ENCODE peak calls at places on chromosomes 13 and 19, in four cellular contexts. N, X, E and I are unnamed samples.

GRCh38 chr19:35116085-35116801 is 620 bp downstream of the FXYD3 start:
- DNase-seq in E (no peak), N (no peak), X (no peak), I (no peak)

GRCh38 chr19:33251076-33251475 is 25.4 kb upstream of the SLC7A10 start:
- DNase-seq in N (no peak), X (no peak), E (no peak), I (no peak)

GRCh38 chr19:18046066-18046718 is 38.2 kb downstream of the ARRDC2 start:
- DNase-seq in E (no peak), N (no peak), X (peak; percentile 31), I (peak; percentile 37)

GRCh38 chr13:35356572-35356971 is 119.9 kb downstream of the MAB21L1 start:
- DNase-seq in E (no peak), X (no peak), N (no peak), I (no peak)

GRCh38 chr13:49615844-49616687 is 12.2 kb upstream of the ARL11 start:
- DNase-seq in X (no peak), N (no peak), E (no peak), I (no peak)

GRCh38 chr13:37869756-37870488 is at the start of gene TRPC4:
- DNase-seq in N (peak; percentile 6), E (no peak), X (peak; percentile 12), I (no peak)

GRCh38 chr19:30664358-30665058 is 292.3 kb downstream of the ZNF536 start:
- DNase-seq in N (no peak), X (peak; percentile 84), E (no peak), I (no peak)

GRCh38 chr19:49896863-49897621 is at the start of gene IL4I1:
- DNase-seq in N (no peak), E (no peak), X (no peak), I (no peak)

GRCh38 chr13:93066187-93066586 is 160.4 kb upstream of the GPC6 start:
- DNase-seq in E (no peak), N (no peak), X (no peak), I (no peak)

GRCh38 chr13:20799726-20800416 is 26.1 kb upstream of the EEF1AKMT1 start:
- DNase-seq in N (no peak), E (no peak), X (no peak), I (no peak)

GRCh38 chr19:38697197-38697596 is 47.1 kb downstream of the CAPN12 start:
- DNase-seq in X (no peak), E (no peak), N (no peak), I (no peak)

GRCh38 chr19:56573914-56574313 is 6.6 kb downstream of the ZNF470 start:
- DNase-seq in N (no peak), X (no peak), E (no peak), I (no peak)

GRCh38 chr19:2270157-2270571 is 11.8 kb downstream of the PEAK3 start:
- DNase-seq in E (no peak), X (no peak), N (peak; percentile 65), I (no peak)

GRCh38 chr19:52231154-52231565 is 38.2 kb upstream of the ZNF766 start:
- DNase-seq in E (no peak), N (no peak), X (no peak), I (no peak)

GRCh38 chr19:23799321-23799720 is 40.6 kb upstream of the ZNF681 start:
- DNase-seq in E (no peak), X (no peak), N (no peak), I (no peak)

GRCh38 chr19:55156202-55157063 is 1.1 kb downstream of the TNNI3 start:
- DNase-seq in X (peak; percentile 64), E (peak; percentile 54), N (peak; percentile 93), I (peak; percentile 89)

GRCh38 chr19:46608581-46609345 is 7.6 kb downstream of the CALM3 start:
- DNase-seq in E (no peak), X (no peak), N (peak; percentile 6), I (no peak)

GRCh38 chr13:38535271-38535670 is 151.6 kb upstream of the FREM2 start:
- DNase-seq in X (no peak), E (no peak), N (no peak), I (no peak)

GRCh38 chr13:89748716-89749115 is 1598.8 kb upstream of the MIR17HG start:
- DNase-seq in E (no peak), N (no peak), X (no peak), I (no peak)

GRCh38 chr13:79662882-79663281 is 181.9 kb downstream of the NDFIP2 start:
- DNase-seq in X (no peak), N (no peak), E (no peak), I (no peak)

GRCh38 chr13:79246575-79246949 is 159.5 kb downstream of the RBM26 start:
- DNase-seq in N (no peak), E (no peak), X (no peak), I (no peak)

GRCh38 chr19:1221141-1221903 is 15.7 kb downstream of the STK11 start:
- DNase-seq in N (no peak), X (peak; percentile 38), E (no peak), I (no peak)

GRCh38 chr13:98507060-98507797 is 69.7 kb downstream of the STK24 start:
- DNase-seq in N (no peak), E (no peak), X (peak; percentile 48), I (no peak)

GRCh38 chr19:41323023-41323422 is 13.1 kb downstream of the CCDC97 start:
- DNase-seq in E (no peak), N (no peak), X (no peak), I (no peak)

GRCh38 chr19:3546119-3546518 is 7.1 kb downstream of the TEKTIP1 start:
- DNase-seq in E (no peak), N (no peak), X (no peak), I (no peak)

GRCh38 chr13:96967248-96967745 is 27.0 kb downstream of the OXGR1 start:
- DNase-seq in E (no peak), N (peak; percentile 54), X (peak; percentile 25), I (peak; percentile 59)

GRCh38 chr13:112616586-112617381 is 28.8 kb upstream of the TUBGCP3 start:
- DNase-seq in N (peak; percentile 57), E (peak; percentile 10), X (peak; percentile 35), I (peak; percentile 55)

GRCh38 chr13:25179810-25180437 is 7.8 kb upstream of the AMER2 start:
- DNase-seq in X (no peak), N (no peak), E (no peak), I (no peak)

GRCh38 chr19:16363133-16363851 is 38.7 kb downstream of the KLF2 start:
- DNase-seq in X (no peak), E (no peak), N (no peak), I (no peak)

GRCh38 chr19:9945319-9945966 is 9.1 kb upstream of the OLFM2 start:
- DNase-seq in E (no peak), N (peak; percentile 78), X (peak; percentile 10), I (no peak)

GRCh38 chr13:83372786-83373185 is 509.5 kb downstream of the SLITRK1 start:
- DNase-seq in N (no peak), X (no peak), E (no peak), I (no peak)

GRCh38 chr13:21034602-21035190 is 26.7 kb downstream of the LATS2 start:
- DNase-seq in N (no peak), X (no peak), E (no peak), I (no peak)

GRCh38 chr19:17379221-17379631 is 2.1 kb upstream of the PLVAP start:
- DNase-seq in E (no peak), X (no peak), N (peak; percentile 7), I (no peak)

GRCh38 chr13:54965881-54966280 is 1937.3 kb downstream of the OLFM4 start:
- DNase-seq in N (no peak), X (no peak), E (no peak), I (no peak)

GRCh38 chr13:36920612-36921185 is 661 bp upstream of the SMAD9 start:
- DNase-seq in X (no peak), E (no peak), N (no peak), I (no peak)

GRCh38 chr19:43664008-43664407 is 6.0 kb downstream of the PLAUR start:
- DNase-seq in X (no peak), E (no peak), N (no peak), I (no peak)

GRCh38 chr19:12913871-12914690 is 5.0 kb downstream of the SYCE2 start:
- DNase-seq in X (peak; percentile 49), E (no peak), N (no peak), I (no peak)

GRCh38 chr13:44231786-44232516 is 141.7 kb upstream of the SERP2 start:
- DNase-seq in E (no peak), X (peak; percentile 46), N (no peak), I (peak; percentile 97)

GRCh38 chr13:112067121-112067741 is at the start of gene SOX1:
- DNase-seq in X (no peak), E (no peak), N (no peak), I (no peak)

GRCh38 chr19:2254052-2254872 is 2.0 kb downstream of the JSRP1 start:
- DNase-seq in N (no peak), X (peak; percentile 64), E (no peak), I (no peak)

GRCh38 chr13:26752671-26753070 is 7.9 kb downstream of the GPR12 start:
- DNase-seq in E (no peak), X (no peak), N (no peak), I (no peak)
- TF ChIP-seq TCF7L2 in E (no peak), X (no peak), N (no peak), I (no peak)

GRCh38 chr13:76790519-76791289 is 95.5 kb downstream of the KCTD12 start:
- DNase-seq in X (no peak), N (no peak), E (no peak), I (no peak)
- TF ChIP-seq TCF7L2 in X (no peak), N (no peak), E (no peak), I (no peak)

GRCh38 chr13:72104656-72105180 is 237.7 kb upstream of the DACH1 start:
- DNase-seq in N (no peak), E (no peak), X (no peak), I (no peak)
- TF ChIP-seq TCF7L2 in N (no peak), E (no peak), X (no peak), I (no peak)

GRCh38 chr13:46684287-46685001 is 112.5 kb downstream of the ESD start:
- DNase-seq in E (no peak), X (peak; percentile 86), N (no peak), I (no peak)
- TF ChIP-seq TCF7L2 in E (no peak), X (no peak), N (no peak), I (no peak)

GRCh38 chr19:8045872-8046568 is 6.5 kb upstream of the CCL25 start:
- DNase-seq in E (no peak), X (no peak), N (no peak), I (no peak)
- TF ChIP-seq TCF7L2 in E (no peak), X (no peak), N (no peak), I (no peak)